ENCODE peak calls at places on chromosome 4, in six cellular contexts. P, T, H, A, I and N are unnamed samples.

GRCh38 chr4:185235480-185236154 is 26.2 kb downstream of the SNX25 start:
- DNase-seq in P (peak), T (no peak), H (no peak), A (peak), I (no peak), N (no peak)

GRCh38 chr4:107058828-107059227 is 22.7 kb upstream of the DKK2 start:
- DNase-seq in P (peak), T (no peak), H (no peak), A (no peak), I (no peak), N (no peak)

GRCh38 chr4:2924765-2925301 is 38.4 kb downstream of the NOP14 start:
- DNase-seq in P (no peak), T (no peak), H (peak), A (no peak), I (no peak), N (no peak)

GRCh38 chr4:130185123-130185522 is 1089.2 kb downstream of the C4orf33 start:
- DNase-seq in P (no peak), T (no peak), H (no peak), A (no peak), I (no peak), N (no peak)

GRCh38 chr4:5365071-5366008 is 314.1 kb downstream of the STK32B start:
- DNase-seq in P (peak), T (no peak), H (no peak), A (no peak), I (no peak), N (no peak)

GRCh38 chr4:184666670-184667069 is 17.1 kb downstream of the PRIMPOL start:
- DNase-seq in P (no peak), T (no peak), H (no peak), A (no peak), I (no peak), N (no peak)

GRCh38 chr4:43776371-43776770 is 672.2 kb downstream of the KCTD8 start:
- DNase-seq in P (peak), T (no peak), H (no peak), A (peak), I (no peak), N (no peak)

GRCh38 chr4:26087108-26087507 is 173.1 kb downstream of the SMIM20 start:
- DNase-seq in P (peak), T (no peak), H (no peak), A (no peak), I (no peak), N (no peak)

GRCh38 chr4:120132935-120133334 is 66.3 kb upstream of the MAD2L1 start:
- DNase-seq in P (no peak), T (no peak), H (no peak), A (no peak), I (no peak), N (no peak)

GRCh38 chr4:168793542-168793941 is 216.5 kb downstream of the CBR4 start:
- DNase-seq in P (no peak), T (no peak), H (no peak), A (no peak), I (no peak), N (no peak)

GRCh38 chr4:170037481-170037880 is 11.3 kb upstream of the MFAP3L start:
- DNase-seq in P (no peak), T (no peak), H (no peak), A (no peak), I (no peak), N (no peak)

GRCh38 chr4:40991908-40992307 is 222.4 kb downstream of the APBB2 start:
- DNase-seq in P (peak), T (no peak), H (no peak), A (no peak), I (no peak), N (peak)

GRCh38 chr4:1414831-1415680 is 8.8 kb upstream of the NKX1-1 start:
- DNase-seq in P (no peak), T (no peak), H (no peak), A (peak), I (peak), N (no peak)